ENCODE peak calls at places on chromosomes 1 and 21, in four cellular contexts. A is T follicular helper cell; I is effector CD8-positive, alpha-beta T cell; W is CD4-positive, CD25-positive, alpha-beta regulatory T cell. H is an unnamed sample.

GRCh38 chr1:64536217-64536835 is 66.4 kb downstream of the CACHD1 start:
- DNase-seq in A (no peak), W (no peak), I (no peak), H (no peak)

GRCh38 chr1:237875291-237875690 is 15.4 kb downstream of the ZP4 start:
- DNase-seq in W (no peak), I (no peak), A (no peak), H (no peak)

GRCh38 chr21:35280221-35280620 is 231.1 kb upstream of the RUNX1 start:
- DNase-seq in A (no peak), I (no peak), W (no peak), H (no peak)

GRCh38 chr1:42165511-42166210 is 1.1 kb upstream of the GUCA2A start:
- DNase-seq in W (no peak), A (no peak), I (no peak), H (no peak)

GRCh38 chr1:192263436-192263835 is 53.4 kb upstream of the RGS21 start:
- DNase-seq in A (no peak), I (no peak), W (no peak), H (no peak)

GRCh38 chr1:208564466-208564865 is 320.3 kb upstream of the PLXNA2 start:
- DNase-seq in W (no peak), I (no peak), A (no peak), H (no peak)

GRCh38 chr1:7993593-7994479 is 32.3 kb downstream of the ERRFI1 start:
- DNase-seq in A (no peak), W (no peak), I (no peak), H (no peak)

GRCh38 chr21:31394309-31394708 is 50.2 kb upstream of the TIAM1 start:
- DNase-seq in W (no peak), I (no peak), A (no peak), H (no peak)

GRCh38 chr1:201461193-201461657 is 7.8 kb downstream of the PHLDA3 start:
- DNase-seq in I (no peak), A (no peak), W (no peak), H (no peak)

GRCh38 chr1:14363707-14364413 is 234.6 kb upstream of the KAZN start:
- DNase-seq in I (no peak), A (no peak), W (no peak), H (no peak)

GRCh38 chr1:71351438-71351837 is 270.6 kb upstream of the ZRANB2 start:
- DNase-seq in A (no peak), W (no peak), I (no peak), H (no peak)

GRCh38 chr1:95311006-95311405 is 77.0 kb downstream of the RWDD3 start:
- DNase-seq in I (no peak), A (no peak), W (no peak), H (no peak)

GRCh38 chr1:40270152-40270834 is 12.3 kb downstream of the ZMPSTE24 start:
- DNase-seq in I (no peak), A (no peak), W (no peak), H (no peak)

GRCh38 chr21:45990049-45990711 is 8.6 kb downstream of the COL6A1 start:
- DNase-seq in A (no peak), W (no peak), I (no peak), H (peak)